ENCODE peak calls at places on chromosomes 2 and 18, in five cellular contexts. P is GM12865, T is GM23248, Z is astrocyte of the cerebellum, C is NAMALWA. B is an unnamed sample.

GRCh38 chr18:45527891-45528290 is 87.4 kb upstream of the SLC14A2 start:
- DNase-seq in P (no peak), T (no peak), Z (no peak), C (no peak), B (no peak)

GRCh38 chr2:135030826-135031225 is 16.4 kb downstream of the MAP3K19 start:
- DNase-seq in P (peak; percentile 16), T (peak; percentile 60), Z (peak; percentile 66), C (peak; percentile 29), B (peak; percentile 50)

GRCh38 chr2:62307469-62308389 is 111.8 kb downstream of the B3GNT2 start:
- DNase-seq in P (peak; percentile 50), T (no peak), Z (no peak), C (no peak), B (no peak)

GRCh38 chr18:13445241-13445897 is 226.8 kb downstream of the LDLRAD4 start:
- DNase-seq in P (no peak), T (no peak), Z (no peak), C (no peak), B (no peak)

GRCh38 chr2:26300234-26300641 is 45.7 kb upstream of the SELENOI start:
- DNase-seq in P (no peak), T (peak; percentile 75), Z (no peak), C (no peak), B (peak; percentile 19)

GRCh38 chr2:100524331-100524730 is 38.5 kb upstream of the PDCL3 start:
- DNase-seq in P (no peak), T (peak; percentile 20), Z (no peak), C (no peak), B (no peak)

GRCh38 chr2:130728007-130728454 is 839 bp upstream of the GPR148 start:
- DNase-seq in P (peak; percentile 18), T (peak; percentile 17), Z (no peak), C (no peak), B (no peak)

GRCh38 chr2:199315299-199316179 is 142.2 kb downstream of the SATB2 start:
- DNase-seq in P (peak; percentile 29), T (peak; percentile 71), Z (peak; percentile 47), C (peak; percentile 47), B (peak; percentile 10)

GRCh38 chr2:129730979-129731378 is 248.5 kb upstream of the RAB6C start:
- DNase-seq in P (no peak), T (no peak), Z (no peak), C (no peak), B (no peak)

GRCh38 chr2:144948205-144948855 is 428.4 kb upstream of the ZEB2 start:
- DNase-seq in P (no peak), T (no peak), Z (no peak), C (no peak), B (no peak)

GRCh38 chr18:46917808-46918600 is 602 bp downstream of the KATNAL2 start:
- DNase-seq in P (peak; percentile 52), T (peak; percentile 64), Z (no peak), C (peak; percentile 57), B (peak; percentile 39)

GRCh38 chr18:74013955-74014354 is 133.7 kb downstream of the FBXO15 start:
- DNase-seq in P (peak; percentile 21), T (peak; percentile 84), Z (peak; percentile 78), C (no peak), B (peak; percentile 29)

GRCh38 chr2:36449213-36449612 is 93.6 kb downstream of the CRIM1 start:
- DNase-seq in P (no peak), T (no peak), Z (no peak), C (no peak), B (no peak)

GRCh38 chr2:231245253-231246094 is 47.0 kb downstream of the ARMC9 start:
- DNase-seq in P (peak; percentile 45), T (no peak), Z (no peak), C (peak; percentile 62), B (no peak)

GRCh38 chr2:219254590-219255219 is 987 bp upstream of the TUBA4A start:
- DNase-seq in P (no peak), T (peak; percentile 66), Z (no peak), C (peak; percentile 88), B (peak; percentile 13)

GRCh38 chr2:28271231-28271913 is 121.3 kb upstream of the FOSL2 start:
- DNase-seq in P (peak; percentile 28), T (no peak), Z (no peak), C (no peak), B (no peak)

GRCh38 chr2:241063093-241063551 is 39.0 kb downstream of the MTERF4 start:
- DNase-seq in P (no peak), T (no peak), Z (no peak), C (no peak), B (peak; percentile 7)

GRCh38 chr18:62030091-62030985 is 137.5 kb upstream of the RNF152 start:
- DNase-seq in P (no peak), T (peak; percentile 20), Z (no peak), C (no peak), B (no peak)

GRCh38 chr2:85792783-85793441 is 39.1 kb downstream of the ATOH8 start:
- DNase-seq in P (no peak), T (peak; percentile 82), Z (peak; percentile 49), C (no peak), B (peak; percentile 78)

GRCh38 chr2:98389248-98389605 is 43.0 kb downstream of the CNGA3 start:
- DNase-seq in P (no peak), T (no peak), Z (no peak), C (no peak), B (no peak)

GRCh38 chr18:13257361-13257980 is 38.9 kb downstream of the LDLRAD4 start:
- DNase-seq in P (no peak), T (no peak), Z (no peak), C (no peak), B (no peak)

GRCh38 chr18:9437672-9438071 is 37.6 kb upstream of the RALBP1 start:
- DNase-seq in P (no peak), T (no peak), Z (no peak), C (no peak), B (no peak)

GRCh38 chr2:127932199-127932877 is 46.6 kb upstream of the AMMECR1L start:
- DNase-seq in P (no peak), T (peak; percentile 85), Z (no peak), C (no peak), B (peak; percentile 28)

GRCh38 chr2:109128048-109128465 is 948 bp upstream of the SH3RF3 start:
- DNase-seq in P (peak; percentile 73), T (peak; percentile 93), Z (peak; percentile 80), C (peak; percentile 24), B (peak; percentile 96)

GRCh38 chr2:164992818-164993217 is 37.5 kb upstream of the SLC38A11 start:
- DNase-seq in P (peak; percentile 76), T (peak; percentile 90), Z (peak; percentile 89), C (peak; percentile 82), B (peak; percentile 44)

GRCh38 chr18:7021994-7022840 is 95.4 kb downstream of the LAMA1 start:
- DNase-seq in P (peak; percentile 14), T (peak; percentile 47), Z (peak; percentile 9), C (peak; percentile 61), B (no peak)

GRCh38 chr2:6356127-6356761 is 509.5 kb downstream of the CMPK2 start:
- DNase-seq in P (no peak), T (no peak), Z (no peak), C (peak; percentile 17), B (no peak)

GRCh38 chr2:224561234-224562005 is 23.7 kb downstream of the CUL3 start:
- DNase-seq in P (peak; percentile 26), T (peak; percentile 36), Z (no peak), C (no peak), B (no peak)

GRCh38 chr2:239192456-239192855 is 208.4 kb downstream of the HDAC4 start:
- DNase-seq in P (no peak), T (no peak), Z (no peak), C (no peak), B (no peak)

GRCh38 chr2:190615555-190616200 is 33.2 kb upstream of the NAB1 start:
- DNase-seq in P (no peak), T (no peak), Z (no peak), C (no peak), B (no peak)

GRCh38 chr2:38572167-38572566 is 30.6 kb downstream of the HNRNPLL start:
- DNase-seq in P (no peak), T (peak; percentile 92), Z (no peak), C (no peak), B (peak; percentile 59)

GRCh38 chr2:97870396-97870843 is 125.3 kb downstream of the TMEM131 start:
- DNase-seq in P (peak; percentile 91), T (peak; percentile 94), Z (peak; percentile 80), C (peak; percentile 42), B (peak; percentile 78)

GRCh38 chr2:96146881-96147592 is 1.8 kb upstream of the DUSP2 start:
- DNase-seq in P (no peak), T (peak; percentile 45), Z (no peak), C (no peak), B (no peak)

GRCh38 chr2:201830666-201831065 is 24.3 kb downstream of the CDK15 start:
- DNase-seq in P (no peak), T (no peak), Z (no peak), C (no peak), B (no peak)

B was measured in GM03348.